ENCODE peak calls at places on chromosome 16, in eight cellular contexts. One of them, this sample, is unnamed. For H3K27me3, the result is how much of the 10 kb centered on the place peaks cover.

GRCh38 chr16:79055251-79055972 is 545.1 kb downstream of the MAF start:
- DNase-seq in psoas muscle: no peak
- DNase-seq in CD8-positive, alpha-beta T cell: no peak
- DNase-seq in H1: no peak
- DNase-seq in fibroblast of lung: no peak
- DNase-seq in GM23338: no peak
- DNase-seq in cardiac muscle cell: no peak
- DNase-seq in pancreas: no peak
- DNase-seq in this sample: no peak

GRCh38 chr16:69116911-69117310 is 11.5 kb downstream of the HAS3 start:
- DNase-seq in psoas muscle: no peak
- DNase-seq in cardiac muscle cell: no peak
- DNase-seq in CD8-positive, alpha-beta T cell: no peak
- DNase-seq in H1: no peak
- DNase-seq in fibroblast of lung: no peak
- DNase-seq in GM23338: no peak
- DNase-seq in pancreas: no peak
- DNase-seq in this sample: no peak

GRCh38 chr16:12113581-12114375 is 137.2 kb downstream of the SNX29 start:
- DNase-seq in pancreas: no peak
- DNase-seq in cardiac muscle cell: no peak
- DNase-seq in CD8-positive, alpha-beta T cell: no peak
- DNase-seq in psoas muscle: no peak
- DNase-seq in GM23338: no peak
- DNase-seq in H1: no peak
- DNase-seq in fibroblast of lung: no peak
- DNase-seq in this sample: no peak

GRCh38 chr16:56617212-56618085 is 8.1 kb upstream of the MT1E start:
- DNase-seq in pancreas: peak
- DNase-seq in cardiac muscle cell: peak
- DNase-seq in CD8-positive, alpha-beta T cell: no peak
- DNase-seq in GM23338: peak
- DNase-seq in psoas muscle: peak
- DNase-seq in fibroblast of lung: peak
- DNase-seq in H1: peak
- DNase-seq in this sample: peak

GRCh38 chr16:66365588-66365987 is 903 bp upstream of the CDH5 start:
- DNase-seq in H1: no peak
- DNase-seq in psoas muscle: peak
- DNase-seq in GM23338: no peak
- DNase-seq in fibroblast of lung: peak
- DNase-seq in pancreas: no peak
- DNase-seq in cardiac muscle cell: no peak
- DNase-seq in CD8-positive, alpha-beta T cell: no peak
- DNase-seq in this sample: no peak

GRCh38 chr16:12612598-12613101 is 191.0 kb downstream of the CPPED1 start:
- DNase-seq in CD8-positive, alpha-beta T cell: no peak
- DNase-seq in cardiac muscle cell: no peak
- DNase-seq in pancreas: no peak
- DNase-seq in H1: no peak
- DNase-seq in fibroblast of lung: peak
- DNase-seq in GM23338: no peak
- DNase-seq in psoas muscle: no peak
- DNase-seq in this sample: no peak

GRCh38 chr16:4601317-4602186 is 13.1 kb downstream of the UBALD1 start:
- DNase-seq in psoas muscle: no peak
- DNase-seq in GM23338: no peak
- DNase-seq in fibroblast of lung: peak
- DNase-seq in H1: no peak
- DNase-seq in CD8-positive, alpha-beta T cell: no peak
- DNase-seq in pancreas: peak
- DNase-seq in cardiac muscle cell: no peak
- DNase-seq in this sample: no peak

GRCh38 chr16:86495756-86496261 is 14.5 kb upstream of the FOXF1 start:
- DNase-seq in CD8-positive, alpha-beta T cell: no peak
- DNase-seq in cardiac muscle cell: no peak
- DNase-seq in fibroblast of lung: no peak
- DNase-seq in pancreas: no peak
- DNase-seq in GM23338: peak
- DNase-seq in H1: peak
- DNase-seq in psoas muscle: no peak
- DNase-seq in this sample: no peak

GRCh38 chr16:11207646-11208045 is 48.4 kb downstream of the SOCS1 start:
- DNase-seq in fibroblast of lung: no peak
- DNase-seq in cardiac muscle cell: no peak
- DNase-seq in GM23338: no peak
- DNase-seq in H1: no peak
- DNase-seq in psoas muscle: no peak
- DNase-seq in pancreas: no peak
- DNase-seq in CD8-positive, alpha-beta T cell: no peak
- DNase-seq in this sample: no peak

GRCh38 chr16:86044241-86044671 is 145.3 kb downstream of the IRF8 start:
- DNase-seq in pancreas: no peak
- DNase-seq in fibroblast of lung: peak
- DNase-seq in GM23338: peak
- DNase-seq in cardiac muscle cell: peak
- DNase-seq in psoas muscle: peak
- DNase-seq in H1: peak
- DNase-seq in CD8-positive, alpha-beta T cell: no peak
- DNase-seq in this sample: peak

GRCh38 chr16:56916571-56917403 is 15.2 kb upstream of the HERPUD1 start:
- DNase-seq in cardiac muscle cell: no peak
- DNase-seq in psoas muscle: no peak
- DNase-seq in pancreas: no peak
- DNase-seq in H1: no peak
- DNase-seq in GM23338: no peak
- DNase-seq in CD8-positive, alpha-beta T cell: no peak
- DNase-seq in fibroblast of lung: no peak
- DNase-seq in this sample: no peak

GRCh38 chr16:83200005-83200779 is 573.4 kb downstream of the CDH13 start:
- DNase-seq in H1: no peak
- DNase-seq in cardiac muscle cell: peak
- DNase-seq in GM23338: peak
- DNase-seq in pancreas: no peak
- DNase-seq in CD8-positive, alpha-beta T cell: no peak
- DNase-seq in psoas muscle: no peak
- DNase-seq in fibroblast of lung: peak
- DNase-seq in this sample: no peak

GRCh38 chr16:75943705-75944514 is 217.6 kb upstream of the CPHXL start:
- DNase-seq in pancreas: no peak
- DNase-seq in CD8-positive, alpha-beta T cell: no peak
- DNase-seq in psoas muscle: no peak
- DNase-seq in H1: no peak
- DNase-seq in cardiac muscle cell: no peak
- DNase-seq in fibroblast of lung: no peak
- DNase-seq in GM23338: no peak
- DNase-seq in this sample: no peak

GRCh38 chr16:73031155-73031866 is 16.6 kb downstream of the ZFHX3 start:
- DNase-seq in cardiac muscle cell: no peak
- DNase-seq in pancreas: no peak
- DNase-seq in CD8-positive, alpha-beta T cell: no peak
- DNase-seq in GM23338: no peak
- DNase-seq in H1: no peak
- DNase-seq in psoas muscle: no peak
- DNase-seq in fibroblast of lung: no peak
- DNase-seq in this sample: no peak
- TF ChIP-seq CTCF in cardiac muscle cell: peak
- TF ChIP-seq CTCF in pancreas: no peak
- TF ChIP-seq CTCF in CD8-positive, alpha-beta T cell: no peak
- TF ChIP-seq CTCF in GM23338: peak
- TF ChIP-seq CTCF in H1: no peak
- TF ChIP-seq CTCF in psoas muscle: no peak
- TF ChIP-seq CTCF in fibroblast of lung: peak
- TF ChIP-seq CTCF in this sample: no peak

GRCh38 chr16:67884684-67885083 is at the start of gene NRN1L:
- DNase-seq in CD8-positive, alpha-beta T cell: no peak
- DNase-seq in psoas muscle: peak
- DNase-seq in fibroblast of lung: peak
- DNase-seq in cardiac muscle cell: peak
- DNase-seq in GM23338: peak
- DNase-seq in pancreas: no peak
- DNase-seq in H1: peak
- DNase-seq in this sample: no peak
- H3K27ac ChIP-seq in CD8-positive, alpha-beta T cell: no peak
- H3K27ac ChIP-seq in psoas muscle: peak
- H3K27ac ChIP-seq in fibroblast of lung: no peak
- H3K27ac ChIP-seq in cardiac muscle cell: no peak
- H3K27ac ChIP-seq in GM23338: peak
- H3K27ac ChIP-seq in pancreas: no peak
- H3K27ac ChIP-seq in H1: no peak
- H3K27ac ChIP-seq in this sample: no peak

GRCh38 chr16:30829130-30830071 is 42.4 kb upstream of the ZNF629 start:
- DNase-seq in H1: no peak
- DNase-seq in GM23338: no peak
- DNase-seq in cardiac muscle cell: no peak
- DNase-seq in psoas muscle: no peak
- DNase-seq in CD8-positive, alpha-beta T cell: no peak
- DNase-seq in fibroblast of lung: peak
- DNase-seq in pancreas: no peak
- DNase-seq in this sample: no peak
- H3K27me3 ChIP-seq in H1: under half
- H3K27me3 ChIP-seq in GM23338: under half
- H3K27me3 ChIP-seq in cardiac muscle cell: under half
- H3K27me3 ChIP-seq in psoas muscle: under half
- H3K27me3 ChIP-seq in CD8-positive, alpha-beta T cell: under half
- H3K27me3 ChIP-seq in fibroblast of lung: under half
- H3K27me3 ChIP-seq in pancreas: under half
- H3K27me3 ChIP-seq in this sample: under half

GRCh38 chr16:48041861-48042435 is 113.8 kb downstream of the ABCC12 start:
- DNase-seq in psoas muscle: no peak
- DNase-seq in pancreas: no peak
- DNase-seq in H1: no peak
- DNase-seq in CD8-positive, alpha-beta T cell: no peak
- DNase-seq in fibroblast of lung: no peak
- DNase-seq in cardiac muscle cell: peak
- DNase-seq in GM23338: peak
- DNase-seq in this sample: no peak

GRCh38 chr16:48049832-48050231 is 106.0 kb downstream of the ABCC12 start:
- DNase-seq in psoas muscle: no peak
- DNase-seq in pancreas: no peak
- DNase-seq in H1: no peak
- DNase-seq in CD8-positive, alpha-beta T cell: no peak
- DNase-seq in cardiac muscle cell: no peak
- DNase-seq in GM23338: no peak
- DNase-seq in fibroblast of lung: no peak
- DNase-seq in this sample: no peak

GRCh38 chr16:48047755-48048154 is 108.0 kb downstream of the ABCC12 start:
- DNase-seq in GM23338: no peak
- DNase-seq in CD8-positive, alpha-beta T cell: no peak
- DNase-seq in fibroblast of lung: no peak
- DNase-seq in H1: no peak
- DNase-seq in psoas muscle: no peak
- DNase-seq in cardiac muscle cell: no peak
- DNase-seq in pancreas: no peak
- DNase-seq in this sample: no peak

GRCh38 chr16:48047273-48047672 is 108.5 kb downstream of the ABCC12 start:
- DNase-seq in GM23338: no peak
- DNase-seq in H1: no peak
- DNase-seq in psoas muscle: no peak
- DNase-seq in cardiac muscle cell: no peak
- DNase-seq in pancreas: no peak
- DNase-seq in fibroblast of lung: no peak
- DNase-seq in CD8-positive, alpha-beta T cell: no peak
- DNase-seq in this sample: no peak

DNA sequence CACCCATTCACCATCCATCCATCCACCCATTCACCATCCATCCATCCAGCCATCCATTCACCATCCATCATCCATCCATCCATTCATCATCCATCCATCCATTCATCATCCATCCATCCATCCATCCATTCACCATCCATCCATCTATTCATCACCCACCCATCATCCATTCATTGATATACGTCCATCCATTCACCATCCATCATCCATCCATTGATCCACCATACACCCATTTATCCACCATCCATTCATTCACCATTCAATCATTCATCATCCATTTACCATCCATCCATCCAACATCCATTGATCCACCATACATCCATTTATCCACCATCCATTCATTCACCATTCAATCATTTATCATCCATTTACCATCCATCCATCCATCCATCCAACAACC is 111.7 kb downstream of the ABCC12 start:
- DNase-seq in GM23338: no peak
- DNase-seq in CD8-positive, alpha-beta T cell: no peak
- DNase-seq in fibroblast of lung: no peak
- DNase-seq in cardiac muscle cell: no peak
- DNase-seq in psoas muscle: no peak
- DNase-seq in pancreas: no peak
- DNase-seq in H1: no peak
- DNase-seq in this sample: no peak
- TF ChIP-seq CTCF in GM23338: no peak
- TF ChIP-seq CTCF in CD8-positive, alpha-beta T cell: no peak
- TF ChIP-seq CTCF in fibroblast of lung: no peak
- TF ChIP-seq CTCF in cardiac muscle cell: no peak
- TF ChIP-seq CTCF in psoas muscle: no peak
- TF ChIP-seq CTCF in pancreas: no peak
- TF ChIP-seq CTCF in H1: no peak
- TF ChIP-seq CTCF in this sample: no peak

GRCh38 chr16:9089660-9090059 is 1.8 kb upstream of the HAPSTR1 start:
- DNase-seq in cardiac muscle cell: no peak
- DNase-seq in psoas muscle: no peak
- DNase-seq in CD8-positive, alpha-beta T cell: no peak
- DNase-seq in H1: no peak
- DNase-seq in fibroblast of lung: no peak
- DNase-seq in GM23338: no peak
- DNase-seq in pancreas: no peak
- DNase-seq in this sample: no peak
- H3K27ac ChIP-seq in cardiac muscle cell: no peak
- H3K27ac ChIP-seq in psoas muscle: peak
- H3K27ac ChIP-seq in CD8-positive, alpha-beta T cell: no peak
- H3K27ac ChIP-seq in H1: peak
- H3K27ac ChIP-seq in fibroblast of lung: no peak
- H3K27ac ChIP-seq in GM23338: peak
- H3K27ac ChIP-seq in pancreas: no peak
- H3K27ac ChIP-seq in this sample: no peak

DNA sequence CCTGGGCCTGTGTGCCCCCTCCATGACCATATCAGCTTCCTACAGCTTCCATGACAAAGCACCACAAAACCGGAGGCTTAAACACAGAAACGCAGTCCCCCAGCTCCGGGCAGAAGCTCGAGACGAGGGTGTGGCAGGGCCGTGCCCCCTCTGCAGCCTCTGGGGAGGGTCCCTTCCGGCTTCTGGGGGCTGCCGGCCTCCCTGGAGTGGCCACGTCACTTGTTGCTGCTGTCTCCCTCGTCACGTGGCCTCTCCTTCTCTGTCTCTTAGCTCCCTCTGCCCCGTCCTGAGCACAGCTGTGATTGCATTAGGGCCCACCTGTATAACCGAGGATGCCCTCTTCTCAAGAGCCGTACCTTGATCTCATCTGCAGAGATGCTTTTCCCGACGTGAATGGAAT is 64.6 kb downstream of the JPH3 start:
- DNase-seq in fibroblast of lung: no peak
- DNase-seq in pancreas: no peak
- DNase-seq in GM23338: no peak
- DNase-seq in cardiac muscle cell: no peak
- DNase-seq in CD8-positive, alpha-beta T cell: no peak
- DNase-seq in psoas muscle: no peak
- DNase-seq in H1: no peak
- DNase-seq in this sample: no peak
- H3K27me3 ChIP-seq in fibroblast of lung: under half
- H3K27me3 ChIP-seq in pancreas: under half
- H3K27me3 ChIP-seq in GM23338: under half
- H3K27me3 ChIP-seq in cardiac muscle cell: under half
- H3K27me3 ChIP-seq in CD8-positive, alpha-beta T cell: under half
- H3K27me3 ChIP-seq in psoas muscle: half or more
- H3K27me3 ChIP-seq in H1: under half
- H3K27me3 ChIP-seq in this sample: under half

This sample was measured in CD4-positive, alpha-beta T cell.